ENCODE peak calls at places on chromosome 11, in six cellular contexts. T, V, A, M, S and W are unnamed samples. For H3K4me1, the result is how much of the 10 kb centered on the place peaks cover.

GRCh38 chr11:72789493-72790131 is 4.2 kb downstream of the STARD10 start:
- DNase-seq in V (no peak), M (peak), A (no peak), T (peak), S (no peak), W (no peak)

GRCh38 chr11:70581991-70582885 is 183.9 kb downstream of the CTTN start:
- DNase-seq in T (no peak), V (no peak), S (no peak), A (no peak), M (no peak), W (no peak)

GRCh38 chr11:111978028-111978771 is 41.1 kb downstream of the DIXDC1 start:
- DNase-seq in S (no peak), A (peak), M (no peak), T (peak), V (no peak), W (peak)

GRCh38 chr11:43574949-43575915 is 105.3 kb upstream of the HSD17B12 start:
- DNase-seq in S (no peak), V (no peak), A (peak), T (peak), M (no peak), W (no peak)

GRCh38 chr11:117843666-117844484 is 19.3 kb upstream of the FXYD2 start:
- DNase-seq in S (peak), V (peak), A (peak), M (peak), T (peak), W (peak)

GRCh38 chr11:92180664-92181251 is 43.9 kb upstream of the FAT3 start:
- DNase-seq in M (no peak), A (peak), S (no peak), T (peak), V (no peak), W (no peak)

GRCh38 chr11:68528630-68529029 is 68.1 kb downstream of the PPP6R3 start:
- DNase-seq in V (peak), T (no peak), M (no peak), A (no peak), S (peak), W (no peak)

GRCh38 chr11:808427-809286 is 1.1 kb upstream of the RPLP2 start:
- DNase-seq in A (no peak), S (no peak), V (peak), T (no peak), M (no peak), W (no peak)

GRCh38 chr11:24312464-24313238 is 184.2 kb upstream of the LUZP2 start:
- DNase-seq in A (no peak), V (no peak), T (peak), M (no peak), S (no peak), W (no peak)

GRCh38 chr11:6609502-6610015 is 2.5 kb downstream of the TAF10 start:
- DNase-seq in S (no peak), A (no peak), M (no peak), T (no peak), V (no peak), W (peak)

GRCh38 chr11:6610591-6610990 is 1.4 kb downstream of the TAF10 start:
- DNase-seq in S (no peak), V (no peak), A (no peak), T (no peak), M (peak), W (no peak)

GRCh38 chr11:6608011-6608410 is 4.0 kb downstream of the TAF10 start:
- DNase-seq in S (no peak), M (no peak), A (no peak), V (no peak), T (no peak), W (no peak)

GRCh38 chr11:6607190-6607635 is 3.6 kb downstream of the ILK start:
- DNase-seq in A (no peak), V (no peak), M (no peak), S (no peak), T (no peak), W (no peak)

GRCh38 chr11:6608726-6609501 is 3.1 kb downstream of the TAF10 start:
- DNase-seq in V (no peak), A (no peak), T (no peak), S (no peak), M (no peak), W (peak)
- H3K4me1 ChIP-seq in V (half or more), A (under half), T (under half), S (under half), M (under half), W (under half)

GRCh38 chr11:74819400-74819799 is 70.8 kb downstream of the RNF169 start:
- DNase-seq in A (no peak), S (no peak), T (peak), V (no peak), M (no peak), W (no peak)

GRCh38 chr11:74824285-74824982 is 75.8 kb downstream of the RNF169 start:
- DNase-seq in T (no peak), M (no peak), V (no peak), S (no peak), A (no peak), W (no peak)

GRCh38 chr11:74822187-74822586 is 73.5 kb downstream of the RNF169 start:
- DNase-seq in M (no peak), T (peak), A (no peak), V (no peak), S (no peak), W (no peak)

GRCh38 chr11:74818283-74818946 is 69.8 kb downstream of the RNF169 start:
- DNase-seq in A (no peak), T (no peak), S (no peak), M (no peak), V (no peak), W (no peak)

GRCh38 chr11:74820763-74821162 is 72.1 kb downstream of the RNF169 start:
- DNase-seq in V (no peak), M (no peak), T (peak), S (no peak), A (no peak), W (no peak)
- H3K4me1 ChIP-seq in V (under half), M (under half), T (under half), S (under half), A (under half), W (under half)

GRCh38 chr11:115238802-115239201 is 265.4 kb downstream of the CADM1 start:
- DNase-seq in V (no peak), T (no peak), M (no peak), S (no peak), A (peak), W (no peak)
- H3K4me1 ChIP-seq in V (under half), T (under half), M (under half), S (under half), A (under half), W (under half)

GRCh38 chr11:63912678-63913077 is 4.3 kb downstream of the RCOR2 start:
- DNase-seq in M (no peak), V (no peak), T (no peak), A (peak), S (no peak), W (no peak)
- H3K4me1 ChIP-seq in M (under half), V (under half), T (under half), A (under half), S (under half), W (under half)

GRCh38 chr11:95465887-95466286 is 234.9 kb upstream of the SESN3 start:
- DNase-seq in S (no peak), M (no peak), T (no peak), V (no peak), A (no peak), W (no peak)
- H3K4me1 ChIP-seq in S (under half), M (under half), T (under half), V (under half), A (under half), W (under half)

GRCh38 chr11:19677380-19678080 is 35.1 kb upstream of the NAV2 start:
- DNase-seq in S (no peak), A (no peak), M (no peak), V (no peak), T (no peak), W (no peak)
- H3K4me1 ChIP-seq in S (under half), A (under half), M (under half), V (under half), T (under half), W (under half)

DNA sequence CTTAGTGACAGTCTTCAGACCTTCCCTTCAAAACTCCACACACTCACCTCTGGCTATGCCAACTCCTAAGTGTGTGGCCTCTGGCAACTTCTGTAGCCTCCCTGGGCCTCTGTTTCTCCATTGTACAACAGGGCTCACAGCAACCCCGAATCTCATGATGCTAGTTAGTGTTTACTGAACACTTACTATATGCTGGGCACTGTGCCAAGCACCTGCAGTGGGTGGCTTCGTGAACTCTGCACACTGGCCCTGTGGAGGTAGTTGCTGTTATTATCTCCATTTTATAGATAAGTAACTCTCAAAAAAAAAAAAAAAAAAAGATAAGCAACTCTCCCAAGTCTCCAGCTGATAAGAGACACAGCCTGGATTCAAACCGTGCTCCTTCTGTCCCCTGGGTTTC is 7.5 kb upstream of the TP53I11 start:
- DNase-seq in V (no peak), S (no peak), M (no peak), A (no peak), T (no peak), W (no peak)
- H3K4me1 ChIP-seq in V (under half), S (under half), M (under half), A (half or more), T (under half), W (under half)

DNA sequence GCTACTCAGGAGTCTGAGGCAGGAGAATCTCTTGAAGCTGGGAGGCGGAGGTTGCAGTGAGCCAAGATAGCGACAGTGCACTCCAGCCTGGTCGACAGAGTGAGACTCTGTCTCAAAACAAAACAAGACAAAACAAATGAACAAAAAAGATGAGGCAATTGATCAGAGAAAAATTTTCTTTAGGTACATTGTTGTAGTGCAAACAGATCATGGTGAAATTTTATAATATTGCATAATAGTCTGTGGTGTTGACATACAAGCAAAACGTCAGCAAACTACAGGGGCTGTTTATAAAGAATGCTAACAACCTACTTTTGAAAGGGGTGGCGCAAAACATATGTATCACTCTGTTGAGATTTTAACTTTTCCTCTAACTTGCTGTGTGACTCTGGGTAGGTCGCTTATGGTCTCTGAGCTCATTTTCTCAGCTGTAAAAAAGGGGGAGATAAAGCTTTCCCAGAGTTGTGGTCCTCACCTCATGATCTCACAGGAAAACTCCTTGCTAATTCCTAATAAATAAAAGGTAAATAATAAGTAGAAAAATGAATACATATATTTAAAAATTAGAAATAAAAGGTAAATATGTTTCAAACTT is 64.8 kb upstream of the NUP160 start:
- DNase-seq in A (no peak), T (no peak), V (no peak), S (no peak), M (no peak), W (no peak)
- H3K4me1 ChIP-seq in A (under half), T (under half), V (under half), S (under half), M (under half), W (under half)

GRCh38 chr11:16973565-16973964 is 40.6 kb downstream of the PLEKHA7 start:
- DNase-seq in S (no peak), A (no peak), M (no peak), V (no peak), T (no peak), W (no peak)

GRCh38 chr11:16978021-16978370 is 36.2 kb downstream of the PLEKHA7 start:
- DNase-seq in S (no peak), V (no peak), A (no peak), T (no peak), M (no peak), W (no peak)

GRCh38 chr11:16979708-16980622 is 34.2 kb downstream of the PLEKHA7 start:
- DNase-seq in T (no peak), S (no peak), V (no peak), A (no peak), M (no peak), W (no peak)

GRCh38 chr11:16976360-16976759 is 37.9 kb downstream of the PLEKHA7 start:
- DNase-seq in A (no peak), S (no peak), T (no peak), M (no peak), V (no peak), W (no peak)

GRCh38 chr11:16977136-16978020 is 36.8 kb downstream of the PLEKHA7 start:
- DNase-seq in T (no peak), M (no peak), A (no peak), V (no peak), S (no peak), W (no peak)
- H3K4me1 ChIP-seq in T (under half), M (under half), A (under half), V (under half), S (under half), W (under half)